ENCODE peak calls at places on chromosomes 1 and 21, in six cellular contexts. B is thoracic aorta; L is cardiac muscle cell; Z is CD8-positive, alpha-beta memory T cell; J is CD8-positive, alpha-beta T cell; X is SJSA1. V is an unnamed sample.

GRCh38 chr1:27567183-27567526 is 36.8 kb downstream of the AHDC1 start:
- DNase-seq in J (no peak), L (no peak), X (no peak), B (no peak), Z (no peak), V (no peak)

GRCh38 chr1:12477936-12478611 is 139.9 kb downstream of the DHRS3 start:
- DNase-seq in L (peak; percentile 50), Z (no peak), X (peak; percentile 97), B (no peak), J (no peak), V (peak; percentile 99)

GRCh38 chr21:41932576-41933258 is 21.1 kb downstream of the C2CD2 start:
- DNase-seq in Z (no peak), B (no peak), X (no peak), J (no peak), L (no peak), V (no peak)

GRCh38 chr1:112527266-112528010 is 18.7 kb downstream of the WNT2B start:
- DNase-seq in X (peak; percentile 72), J (no peak), Z (no peak), L (no peak), B (no peak), V (no peak)

GRCh38 chr1:12811409-12811784 is 19.8 kb downstream of the PRAMEF11 start:
- DNase-seq in L (no peak), J (no peak), Z (no peak), X (no peak), B (no peak), V (no peak)

GRCh38 chr1:4590766-4591165 is 63.6 kb upstream of the AJAP1 start:
- DNase-seq in Z (no peak), L (no peak), X (no peak), B (no peak), J (no peak), V (no peak)

GRCh38 chr1:216140650-216141547 is 282.3 kb downstream of the USH2A start:
- DNase-seq in J (no peak), B (no peak), Z (no peak), L (no peak), X (no peak), V (no peak)

GRCh38 chr1:16026723-16027484 is 5.1 kb downstream of the CLCNKA start:
- DNase-seq in X (no peak), J (peak; percentile 39), Z (no peak), L (peak; percentile 95), B (no peak), V (peak; percentile 76)

GRCh38 chr1:176625365-176625764 is 162.4 kb downstream of the PAPPA2 start:
- DNase-seq in J (no peak), X (no peak), Z (no peak), B (no peak), L (no peak), V (no peak)

GRCh38 chr1:227218870-227219578 is 99.3 kb downstream of the CDC42BPA start:
- DNase-seq in L (peak; percentile 35), X (no peak), Z (no peak), B (no peak), J (no peak), V (no peak)

GRCh38 chr1:207868769-207869721 is 41.9 kb downstream of the CD34 start:
- DNase-seq in L (peak; percentile 84), Z (peak; percentile 81), B (no peak), X (peak; percentile 71), J (peak; percentile 64), V (peak; percentile 83)

GRCh38 chr21:41604583-41605041 is 96.7 kb upstream of the TMPRSS2 start:
- DNase-seq in J (no peak), Z (no peak), X (no peak), B (no peak), L (no peak), V (no peak)

GRCh38 chr1:205344010-205344808 is 12.5 kb downstream of the KLHDC8A start:
- DNase-seq in Z (peak; percentile 63), B (no peak), J (peak; percentile 47), X (no peak), L (peak; percentile 70), V (no peak)

GRCh38 chr21:35015435-35016024 is 33.6 kb downstream of the RUNX1 start:
- DNase-seq in J (peak; percentile 39), X (no peak), L (no peak), Z (peak; percentile 58), B (no peak), V (no peak)

GRCh38 chr1:231970684-231971083 is 344.1 kb downstream of the DISC1 start:
- DNase-seq in X (no peak), J (no peak), B (no peak), L (no peak), Z (no peak), V (no peak)

GRCh38 chr1:3453203-3453761 is 1.2 kb upstream of the ARHGEF16 start:
- DNase-seq in L (peak; percentile 82), J (peak; percentile 59), Z (peak; percentile 78), B (no peak), X (peak; percentile 72), V (peak; percentile 64)

GRCh38 chr1:207140536-207140935 is 36.5 kb downstream of the C4BPA start:
- DNase-seq in B (no peak), J (no peak), X (no peak), Z (no peak), L (no peak), V (no peak)

GRCh38 chr1:171220551-171221175 is 27.6 kb upstream of the FMO1 start:
- DNase-seq in X (peak; percentile 94), L (peak; percentile 46), J (no peak), Z (no peak), B (no peak), V (peak; percentile 76)

GRCh38 chr21:45383615-45384201 is 21.3 kb upstream of the COL18A1 start:
- DNase-seq in B (no peak), J (no peak), X (no peak), L (no peak), Z (peak; percentile 35), V (no peak)

GRCh38 chr1:97145321-97145956 is 423.9 kb downstream of the PTBP2 start:
- DNase-seq in L (no peak), J (no peak), Z (no peak), X (peak; percentile 66), B (no peak), V (no peak)

GRCh38 chr1:17440074-17440826 is 773 bp upstream of the RCC2 start:
- DNase-seq in X (no peak), B (no peak), L (no peak), Z (no peak), J (no peak), V (peak; percentile 27)

GRCh38 chr21:29175408-29176147 is 45.1 kb downstream of the MAP3K7CL start:
- DNase-seq in X (peak; percentile 91), B (no peak), Z (no peak), J (no peak), L (no peak), V (no peak)

GRCh38 chr21:33244082-33244780 is 14.5 kb downstream of the IFNAR2 start:
- DNase-seq in J (no peak), L (no peak), X (no peak), Z (no peak), B (no peak), V (no peak)

GRCh38 chr1:178536844-178537371 is 24.0 kb downstream of the TEX35 start:
- DNase-seq in L (no peak), Z (no peak), X (no peak), J (no peak), B (no peak), V (no peak)

DNA sequence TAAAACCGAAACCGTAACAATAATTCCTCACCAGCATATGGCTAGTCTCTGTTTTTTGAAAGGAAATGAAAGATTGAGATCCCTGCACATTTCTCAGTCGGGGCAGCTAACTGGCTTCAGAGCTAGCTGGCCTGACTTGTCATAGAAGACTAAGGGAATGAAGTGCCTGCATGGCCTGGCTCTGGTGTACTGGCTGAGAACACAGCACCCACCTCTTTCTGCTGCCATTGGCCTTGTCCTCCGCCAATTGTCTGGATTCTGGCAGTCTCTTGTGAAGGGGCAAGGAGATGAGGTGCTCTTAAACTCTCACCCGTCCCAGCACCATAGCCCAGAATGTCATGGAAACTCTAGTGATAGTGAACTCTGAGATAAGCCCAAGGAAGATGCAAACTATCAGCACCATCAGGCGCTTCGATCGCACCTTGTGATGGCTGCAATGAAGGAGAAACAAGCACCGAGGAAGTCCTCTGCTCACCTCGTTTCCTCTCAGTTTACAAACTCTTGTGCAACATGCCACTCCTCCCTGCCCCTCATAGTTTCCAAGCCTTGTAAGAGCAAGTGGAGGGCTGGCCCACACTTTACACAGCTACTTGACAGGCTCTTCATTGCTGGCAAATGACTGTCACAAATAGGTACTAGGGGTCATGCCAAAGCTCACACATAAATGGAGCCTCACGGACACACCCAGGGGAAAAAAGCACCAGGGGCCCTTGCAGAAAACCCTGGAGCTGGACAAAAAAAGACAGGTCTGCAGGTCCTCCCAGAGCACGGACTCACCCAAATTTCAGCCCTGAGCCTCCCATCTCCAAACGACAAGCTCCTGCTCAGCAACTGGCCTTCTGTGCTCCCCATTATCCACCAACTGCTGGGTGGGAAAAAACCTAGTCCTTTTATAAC is 16.4 kb downstream of the INPP5B start:
- DNase-seq in Z (peak; percentile 59), J (peak; percentile 55), X (no peak), L (peak; percentile 63), B (no peak), V (no peak)
- H3K4me3 ChIP-seq in Z (peak overlapping the region; percentile 47), J (peak overlapping the region; percentile 79), X (peak overlapping the region; percentile 68), L (peak overlapping the region; percentile 78), B (peak overlapping the region; percentile 94), V (peak overlapping the region; percentile 84)

GRCh38 chr1:234497589-234497988 is 18.6 kb upstream of the TARBP1 start:
- DNase-seq in X (no peak), L (no peak), J (no peak), Z (no peak), B (no peak), V (no peak)
- H3K27ac ChIP-seq in X (no peak overlapping the region), L (no peak overlapping the region), J (no peak overlapping the region), Z (no peak overlapping the region), B (no peak overlapping the region), V (no peak overlapping the region)

GRCh38 chr1:212074856-212075255 is 39.3 kb downstream of the DTL start:
- DNase-seq in X (no peak), B (no peak), Z (no peak), L (no peak), J (no peak), V (no peak)

GRCh38 chr1:212070720-212071302 is 35.3 kb downstream of the DTL start:
- DNase-seq in Z (no peak), L (peak; percentile 62), X (peak; percentile 18), J (no peak), B (no peak), V (no peak)

GRCh38 chr1:212074313-212074712 is 38.8 kb downstream of the DTL start:
- DNase-seq in L (peak; percentile 11), B (no peak), J (no peak), Z (no peak), X (no peak), V (no peak)

GRCh38 chr1:212073490-212073889 is 37.9 kb downstream of the DTL start:
- DNase-seq in L (no peak), Z (no peak), X (no peak), B (no peak), J (no peak), V (no peak)

GRCh38 chr1:212072047-212072446 is 36.5 kb downstream of the DTL start:
- DNase-seq in L (no peak), X (no peak), Z (no peak), J (no peak), B (no peak), V (no peak)
- H3K36me3 ChIP-seq in L (no peaks in the 10 kb centered on the region), X (peaks cover 90% of the 10 kb centered on the region), Z (no peaks in the 10 kb centered on the region), J (no peaks in the 10 kb centered on the region), B (no peaks in the 10 kb centered on the region), V (peaks cover 88% of the 10 kb centered on the region)

DNA sequence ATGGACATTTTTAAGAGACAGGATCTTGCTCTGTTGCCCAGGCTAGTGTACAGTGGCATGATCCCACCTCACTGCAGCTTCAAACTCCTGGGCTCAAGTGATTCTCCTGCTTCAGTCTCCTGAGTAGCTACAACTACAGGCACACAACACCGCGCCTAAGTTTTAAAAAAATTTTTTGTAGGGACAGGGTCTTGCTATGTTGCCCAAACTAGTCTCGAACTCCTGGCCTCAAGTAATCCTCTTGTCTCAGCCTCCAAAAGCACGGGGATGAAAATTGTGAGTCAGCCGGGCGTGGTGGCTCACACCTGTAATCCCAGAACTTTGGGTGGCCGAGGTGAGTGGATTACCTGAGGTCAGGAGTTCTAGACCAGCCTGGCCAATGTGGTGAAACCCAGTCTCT is 20.4 kb downstream of the MYSM1 start:
- DNase-seq in J (no peak), L (no peak), B (no peak), Z (no peak), X (no peak), V (no peak)
- H3K4me3 ChIP-seq in J (no peak overlapping the region), L (no peak overlapping the region), B (no peak overlapping the region), Z (no peak overlapping the region), X (no peak overlapping the region), V (no peak overlapping the region)